ENCODE peak calls at places on chromosomes 13 and 19, in seven cellular contexts. Z is stomach; J is keratinocyte; P is lower lobe of right lung; O is CD8-positive, alpha-beta memory T cell; N is GM23248; R is naive thymus-derived CD4-positive, alpha-beta T cell. I is an unnamed sample. For H3K4me1 and H3K36me3, the result is how much of the 10 kb centered on the place peaks cover.

GRCh38 chr13:107450931-107451330 is 764.4 kb downstream of the LIG4 start:
- DNase-seq in Z (no peak), J (no peak), P (no peak), O (no peak), N (peak), R (no peak), I (no peak)

GRCh38 chr19:47330466-47330869 is 1.5 kb upstream of the C5AR2 start:
- DNase-seq in Z (no peak), J (no peak), P (no peak), O (no peak), N (no peak), R (no peak), I (no peak)

GRCh38 chr19:20367811-20368294 is 197.7 kb downstream of the ZNF737 start:
- DNase-seq in Z (peak), J (no peak), P (no peak), O (no peak), N (no peak), R (no peak), I (peak)

GRCh38 chr13:77492982-77493381 is 42.5 kb upstream of the SCEL start:
- DNase-seq in Z (no peak), J (no peak), P (no peak), O (no peak), N (peak), R (no peak), I (peak)

GRCh38 chr13:96020155-96020575 is 33.0 kb downstream of the UGGT2 start:
- DNase-seq in Z (peak), J (no peak), P (no peak), O (no peak), N (peak), R (no peak), I (peak)

GRCh38 chr13:79197933-79198332 is 208.1 kb downstream of the RBM26 start:
- DNase-seq in Z (no peak), J (no peak), P (no peak), O (no peak), N (no peak), R (no peak), I (no peak)

GRCh38 chr13:91526543-91527033 is 128.2 kb downstream of the GPC5 start:
- DNase-seq in Z (no peak), J (no peak), P (no peak), O (no peak), N (no peak), R (no peak), I (no peak)

GRCh38 chr13:26025196-26025595 is 26.6 kb downstream of the SHISA2 start:
- DNase-seq in Z (no peak), J (no peak), P (no peak), O (no peak), N (no peak), R (no peak), I (peak)

GRCh38 chr19:4984448-4984990 is 15.6 kb downstream of the KDM4B start:
- DNase-seq in Z (no peak), J (no peak), P (no peak), O (no peak), N (no peak), R (no peak), I (no peak)

GRCh38 chr13:79226938-79227337 is 179.1 kb downstream of the RBM26 start:
- DNase-seq in Z (no peak), J (no peak), P (no peak), O (no peak), N (no peak), R (no peak), I (no peak)

GRCh38 chr19:6587093-6587820 is 3.7 kb downstream of the CD70 start:
- DNase-seq in Z (no peak), J (no peak), P (no peak), O (no peak), N (peak), R (no peak), I (no peak)

GRCh38 chr19:37930416-37930815 is 23.4 kb downstream of the SIPA1L3 start:
- DNase-seq in Z (peak), J (no peak), P (peak), O (no peak), N (peak), R (no peak), I (peak)

GRCh38 chr19:5785423-5785822 is 877 bp upstream of the PRR22 start:
- DNase-seq in Z (no peak), J (no peak), P (no peak), O (no peak), N (no peak), R (no peak), I (no peak)

DNA sequence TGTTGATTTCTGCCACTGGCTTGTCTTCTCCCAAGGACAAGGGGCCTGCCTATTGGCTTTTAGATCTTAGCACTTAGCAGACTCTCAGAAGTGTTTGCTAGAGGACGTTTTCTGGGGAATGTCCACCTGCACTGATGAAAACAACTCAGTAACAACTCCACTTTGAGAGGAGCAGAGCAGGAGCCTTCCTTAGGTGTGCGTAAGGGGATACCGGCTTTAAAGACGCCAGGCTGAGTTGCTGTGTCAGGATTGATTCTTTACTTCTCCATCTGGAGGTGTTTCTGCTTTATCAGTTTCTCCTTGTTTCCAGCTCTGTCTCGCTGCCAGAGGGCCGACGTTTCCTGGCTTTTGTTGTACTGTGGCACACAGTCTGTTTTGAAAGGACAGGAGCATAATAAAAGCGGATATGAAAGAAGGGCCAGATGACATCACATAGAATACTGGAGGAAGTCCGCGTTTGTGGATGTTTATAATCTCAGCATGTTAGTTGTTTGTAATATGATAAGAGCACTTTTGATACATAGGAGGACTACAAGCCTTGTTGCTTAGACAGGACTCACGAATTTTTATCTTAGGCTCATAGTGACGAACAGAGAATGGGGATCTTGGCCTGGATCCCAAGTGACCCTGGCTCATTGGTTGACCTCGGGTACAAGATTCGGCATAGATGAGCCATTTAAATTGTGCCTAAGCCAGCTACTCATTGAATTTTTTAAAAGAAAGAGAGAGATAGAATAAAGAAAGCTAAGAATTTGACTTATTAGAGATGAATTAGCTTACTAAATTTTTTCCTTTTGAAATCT is 34.6 kb downstream of the COL4A2 start:
- DNase-seq in Z (no peak), J (no peak), P (no peak), O (no peak), N (no peak), R (no peak), I (peak)
- H3K27ac ChIP-seq in Z (peak), J (no peak), P (peak), O (no peak), N (peak), R (peak), I (peak)

GRCh38 chr19:45097776-45098520 is 5.0 kb downstream of the PPP1R37 start:
- DNase-seq in Z (peak), J (no peak), P (no peak), O (no peak), N (peak), R (no peak), I (no peak)
- H3K4me1 ChIP-seq in Z (half or more), J (under half), P (half or more), O (half or more), N (under half), R (under half), I (under half)

GRCh38 chr19:10919352-10920287 is 8.8 kb downstream of the YIPF2 start:
- DNase-seq in Z (no peak), J (no peak), P (peak), O (no peak), N (no peak), R (no peak), I (no peak)
- H3K36me3 ChIP-seq in Z (half or more), J (under half), P (half or more), O (under half), N (under half), R (under half), I (under half)

GRCh38 chr13:33349314-33349995 is 63.9 kb upstream of the STARD13 start:
- DNase-seq in Z (no peak), J (no peak), P (no peak), O (no peak), N (peak), R (no peak), I (no peak)
- H3K27ac ChIP-seq in Z (peak), J (no peak), P (peak), O (no peak), N (no peak), R (no peak), I (no peak)

GRCh38 chr13:44401577-44401976 is 28.0 kb downstream of the SERP2 start:
- DNase-seq in Z (no peak), J (no peak), P (no peak), O (no peak), N (no peak), R (no peak), I (no peak)

GRCh38 chr13:44398606-44399005 is 25.0 kb downstream of the SERP2 start:
- DNase-seq in Z (no peak), J (no peak), P (no peak), O (no peak), N (no peak), R (no peak), I (no peak)

GRCh38 chr13:44397766-44398223 is 24.2 kb downstream of the SERP2 start:
- DNase-seq in Z (no peak), J (no peak), P (no peak), O (no peak), N (no peak), R (no peak), I (no peak)

GRCh38 chr13:44396963-44397580 is 23.4 kb downstream of the SERP2 start:
- DNase-seq in Z (no peak), J (no peak), P (peak), O (no peak), N (no peak), R (no peak), I (peak)

DNA sequence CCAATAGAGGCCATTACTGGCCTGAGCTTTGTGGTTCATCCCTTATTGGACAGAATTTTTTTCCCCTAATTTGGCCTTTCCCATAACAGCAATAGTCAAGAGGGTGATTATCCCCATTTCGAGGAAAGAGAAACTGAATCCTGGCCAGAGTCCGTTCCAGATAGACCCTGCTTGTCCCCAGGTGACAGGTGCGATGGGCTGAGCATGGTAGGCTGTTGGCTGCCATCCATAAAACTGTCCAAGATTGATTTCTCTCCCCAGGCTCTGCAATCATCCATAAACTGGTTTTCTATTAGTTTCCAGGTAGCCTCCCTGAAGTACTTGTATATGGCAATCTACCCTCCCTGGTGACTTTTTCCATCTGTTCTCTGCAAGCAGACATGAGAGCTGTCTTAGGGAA is 25.4 kb downstream of the SERP2 start:
- DNase-seq in Z (no peak), J (no peak), P (no peak), O (no peak), N (no peak), R (no peak), I (no peak)
- H3K4me1 ChIP-seq in Z (under half), J (under half), P (under half), O (under half), N (under half), R (under half), I (half or more)

DNA sequence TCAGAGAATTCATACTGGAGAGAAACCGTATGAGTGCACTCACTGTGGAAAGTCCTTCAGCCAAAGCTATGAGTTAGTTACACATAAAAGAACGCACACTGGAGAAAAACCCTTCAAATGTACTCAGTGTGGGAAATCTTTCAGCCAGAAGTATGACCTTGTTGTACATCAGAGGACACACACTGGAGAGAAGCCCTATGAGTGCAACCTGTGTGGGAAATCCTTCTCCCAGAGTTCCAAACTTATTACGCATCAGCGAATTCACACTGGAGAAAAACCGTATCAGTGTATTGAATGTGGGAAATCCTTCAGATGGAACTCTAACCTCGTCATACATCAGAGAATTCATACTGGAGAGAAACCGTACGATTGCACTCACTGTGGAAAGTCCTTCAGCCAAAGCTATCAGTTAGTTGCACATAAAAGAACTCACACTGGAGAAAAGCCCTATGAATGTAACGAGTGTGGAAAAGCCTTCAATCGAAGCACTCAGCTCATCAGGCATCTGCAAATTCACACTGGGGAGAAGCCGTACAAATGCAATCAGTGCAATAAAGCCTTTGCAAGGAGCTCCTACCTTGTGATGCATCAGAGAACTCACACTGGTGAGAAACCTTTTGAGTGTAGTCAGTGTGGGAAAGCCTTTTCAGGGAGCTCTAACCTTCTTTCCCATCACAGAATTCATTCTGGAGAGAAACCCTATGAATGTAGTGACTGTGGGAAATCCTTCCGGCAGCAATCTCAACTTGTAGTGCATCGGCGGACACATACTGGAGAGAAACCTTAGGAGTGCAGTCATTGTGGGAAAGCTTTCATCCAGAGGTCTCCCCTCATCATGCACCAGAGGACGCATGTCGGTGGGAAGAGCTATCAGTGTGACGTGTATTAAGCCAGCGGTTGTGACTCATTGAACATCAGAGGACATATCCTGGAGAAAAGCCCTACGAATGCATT is 16.5 kb upstream of the ZNF8 start:
- DNase-seq in Z (no peak), J (no peak), P (no peak), O (no peak), N (peak), R (no peak), I (no peak)
- H3K36me3 ChIP-seq in Z (under half), J (under half), P (under half), O (half or more), N (half or more), R (under half), I (under half)

DNA sequence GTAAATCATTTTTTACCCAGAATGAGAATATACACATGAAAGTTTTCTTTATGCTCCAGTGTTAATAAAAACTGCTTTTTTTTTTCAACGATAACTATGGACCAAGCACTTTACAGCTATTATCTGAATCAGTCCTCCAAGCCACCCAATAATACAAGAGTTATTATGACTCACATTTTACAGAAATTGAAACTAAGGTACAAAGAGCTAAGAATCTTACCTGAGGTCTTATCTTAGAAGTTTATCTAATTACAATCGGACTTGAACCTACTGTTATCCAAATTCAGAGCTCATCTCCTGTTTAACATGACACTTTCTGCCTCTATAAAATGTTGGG is 6.6 kb upstream of the FOXO1 start:
- DNase-seq in Z (no peak), J (no peak), P (no peak), O (no peak), N (no peak), R (no peak), I (no peak)
- H3K27ac ChIP-seq in Z (no peak), J (peak), P (no peak), O (no peak), N (no peak), R (no peak), I (no peak)

GRCh38 chr19:1259873-1260748 is 9.0 kb upstream of the CIRBP start:
- DNase-seq in Z (no peak), J (no peak), P (peak), O (peak), N (peak), R (no peak), I (no peak)

GRCh38 chr19:1262687-1263123 is 6.4 kb upstream of the CIRBP start:
- DNase-seq in Z (no peak), J (no peak), P (no peak), O (no peak), N (no peak), R (no peak), I (no peak)

GRCh38 chr19:1261863-1262686 is 7.1 kb upstream of the CIRBP start:
- DNase-seq in Z (peak), J (no peak), P (peak), O (peak), N (peak), R (no peak), I (peak)

GRCh38 chr19:1260749-1261511 is 8.2 kb upstream of the CIRBP start:
- DNase-seq in Z (peak), J (no peak), P (peak), O (peak), N (peak), R (peak), I (peak)

GRCh38 chr19:1261512-1261862 is 7.6 kb upstream of the CIRBP start:
- DNase-seq in Z (no peak), J (no peak), P (peak), O (no peak), N (peak), R (no peak), I (no peak)
- H3K4me1 ChIP-seq in Z (half or more), J (half or more), P (half or more), O (half or more), N (under half), R (under half), I (under half)

GRCh38 chr19:34343751-34344150 is 21.2 kb upstream of the GPI start:
- DNase-seq in Z (no peak), J (no peak), P (no peak), O (no peak), N (no peak), R (no peak), I (no peak)
- H3K36me3 ChIP-seq in Z (under half), J (under half), P (half or more), O (under half), N (under half), R (under half), I (under half)